ENCODE peak calls at places on chromosome 6, in six cellular contexts. J, D, S, G, V and Z are unnamed samples.

GRCh38 chr6:51396583-51396982 is 577.9 kb downstream of the TFAP2B start:
- DNase-seq in J (no peak), V (no peak), S (no peak), G (no peak), D (no peak), Z (no peak)

GRCh38 chr6:5126214-5126613 is 41.1 kb downstream of the PPP1R3G start:
- DNase-seq in S (peak), G (no peak), J (no peak), V (no peak), D (no peak), Z (no peak)

GRCh38 chr6:157152544-157152943 is 170.8 kb downstream of the TMEM242 start:
- DNase-seq in V (no peak), D (no peak), S (no peak), J (no peak), G (no peak), Z (no peak)

GRCh38 chr6:38391206-38391908 is 248.4 kb downstream of the BTBD9 start:
- DNase-seq in V (no peak), G (no peak), S (peak), D (no peak), J (no peak), Z (peak)

GRCh38 chr6:153503810-153504209 is 372.7 kb upstream of the RGS17 start:
- DNase-seq in G (no peak), S (no peak), J (no peak), D (peak), V (no peak), Z (no peak)

GRCh38 chr6:32083812-32084768 is 25.0 kb downstream of the TNXB start:
- DNase-seq in V (no peak), J (no peak), D (no peak), S (no peak), G (no peak), Z (no peak)

GRCh38 chr6:47175656-47176055 is 133.5 kb upstream of the ADGRF1 start:
- DNase-seq in J (no peak), D (no peak), S (no peak), G (no peak), V (no peak), Z (no peak)

GRCh38 chr6:93069856-93070255 is 349.5 kb downstream of the EPHA7 start:
- DNase-seq in S (no peak), J (no peak), G (no peak), D (no peak), V (no peak), Z (no peak)

GRCh38 chr6:148307400-148307799 is 35.2 kb upstream of the SASH1 start:
- DNase-seq in V (no peak), J (no peak), S (peak), G (no peak), D (no peak), Z (peak)

GRCh38 chr6:38730136-38730862 is 15.2 kb downstream of the DNAH8 start:
- DNase-seq in S (no peak), V (no peak), G (no peak), J (no peak), D (no peak), Z (no peak)

GRCh38 chr6:52157301-52157930 is 28.8 kb upstream of the IL17A start:
- DNase-seq in G (no peak), J (peak), S (peak), V (no peak), D (no peak), Z (peak)

GRCh38 chr6:37134622-37135191 is 35.2 kb upstream of the PIM1 start:
- DNase-seq in S (peak), V (no peak), G (peak), D (no peak), J (no peak), Z (peak)

GRCh38 chr6:125947581-125947980 is 9.0 kb upstream of the HINT3 start:
- DNase-seq in D (no peak), J (no peak), V (no peak), S (peak), G (no peak), Z (peak)

GRCh38 chr6:143336446-143337152 is 113.9 kb downstream of the ADAT2 start:
- DNase-seq in D (no peak), S (peak), J (no peak), G (no peak), V (no peak), Z (peak)

GRCh38 chr6:90818163-90818562 is 231.3 kb upstream of the MAP3K7 start:
- DNase-seq in G (no peak), D (no peak), J (no peak), V (no peak), S (no peak), Z (no peak)

GRCh38 chr6:53735896-53736295 is 58.9 kb upstream of the LRRC1 start:
- DNase-seq in G (peak), V (no peak), S (no peak), J (no peak), D (no peak), Z (no peak)

GRCh38 chr6:149236584-149236983 is 80.9 kb upstream of the TAB2 start:
- DNase-seq in V (no peak), D (no peak), J (no peak), S (no peak), G (no peak), Z (no peak)

GRCh38 chr6:11393713-11394627 is 143.6 kb upstream of the TMEM170B start:
- DNase-seq in J (no peak), V (no peak), D (no peak), S (peak), G (no peak), Z (peak)